ENCODE peak calls at places on chromosomes 13 and 19, in seven cellular contexts. N is mesendoderm, Q is IMR-90, F is H9, L is neuronal stem cell, M is trophoblast cell, Z is H1. X is an unnamed sample.

GRCh38 chr19:49441210-49441959 is at the start of gene SLC17A7:
- DNase-seq in N (peak), Q (no peak), M (no peak), Z (no peak), F (peak), L (peak), X (peak)

GRCh38 chr13:37539176-37539575 is 59.4 kb downstream of the POSTN start:
- DNase-seq in L (no peak), F (no peak), M (no peak), Q (no peak), Z (no peak), N (no peak), X (no peak)

GRCh38 chr19:45103625-45104319 is 10.8 kb downstream of the PPP1R37 start:
- DNase-seq in N (peak), Q (no peak), L (peak), Z (no peak), F (no peak), M (no peak), X (no peak)

GRCh38 chr13:48412100-48412556 is 785 bp downstream of the LPAR6 start:
- DNase-seq in F (no peak), M (no peak), N (peak), L (no peak), Q (peak), Z (no peak), X (peak)

GRCh38 chr13:84137292-84137691 is 255.0 kb upstream of the SLITRK1 start:
- DNase-seq in N (no peak), Q (no peak), F (no peak), M (no peak), Z (no peak), L (no peak), X (peak)

GRCh38 chr19:19026299-19026971 is 6.9 kb downstream of the SUGP2 start:
- DNase-seq in L (no peak), F (no peak), N (peak), M (no peak), Q (no peak), Z (no peak), X (no peak)

GRCh38 chr13:83819611-83820010 is 62.7 kb downstream of the SLITRK1 start:
- DNase-seq in F (no peak), Z (no peak), M (no peak), Q (peak), N (no peak), L (no peak), X (no peak)

GRCh38 chr19:42601811-42602443 is 7.2 kb upstream of the CEACAM8 start:
- DNase-seq in F (peak), M (no peak), N (peak), L (no peak), Q (peak), Z (no peak), X (no peak)

GRCh38 chr19:39237200-39238184 is 7.3 kb downstream of the IFNL3 start:
- DNase-seq in M (peak), Z (no peak), Q (no peak), N (peak), L (no peak), F (peak), X (no peak)

GRCh38 chr13:36310417-36311108 is 12.9 kb upstream of the CCDC169 start:
- DNase-seq in N (no peak), Z (no peak), F (no peak), M (no peak), L (no peak), Q (peak), X (no peak)

GRCh38 chr19:35585844-35586243 is at the start of gene PMIS2:
- DNase-seq in M (no peak), Q (no peak), N (no peak), Z (peak), L (no peak), F (peak), X (no peak)

GRCh38 chr19:35207391-35207871 is 21.1 kb downstream of the FAM187B start:
- DNase-seq in Z (no peak), L (no peak), N (no peak), Q (no peak), F (no peak), M (no peak), X (no peak)

GRCh38 chr13:32314271-32314967 is 744 bp downstream of the ZAR1L start:
- DNase-seq in M (peak), F (no peak), L (no peak), Q (no peak), N (no peak), Z (no peak), X (no peak)

GRCh38 chr19:13302521-13303270 is 152.5 kb downstream of the IER2 start:
- DNase-seq in Q (no peak), Z (no peak), M (no peak), L (no peak), N (peak), F (no peak), X (no peak)

GRCh38 chr13:96089749-96090239 is at the start of gene HS6ST3:
- DNase-seq in N (peak), L (peak), F (peak), M (peak), Z (peak), Q (no peak), X (peak)

GRCh38 chr13:21228738-21229137 is 52.3 kb downstream of the MRPL57 start:
- DNase-seq in N (no peak), M (no peak), F (no peak), Z (no peak), L (no peak), Q (no peak), X (no peak)

GRCh38 chr13:75788494-75788991 is 152.4 kb downstream of the LMO7 start:
- DNase-seq in M (peak), Z (no peak), L (no peak), Q (peak), F (no peak), N (no peak), X (peak)

GRCh38 chr19:51824603-51825002 is 29.6 kb downstream of the FPR3 start:
- DNase-seq in L (no peak), M (no peak), F (no peak), Z (no peak), N (no peak), Q (no peak), X (no peak)
- H3K23ac ChIP-seq in L (no peak), M (no peak), F (no peak), Z (no peak), N (no peak), Q (no peak), X (no peak)

GRCh38 chr19:41395355-41395754 is 1.8 kb downstream of the EXOSC5 start:
- DNase-seq in Z (no peak), F (no peak), Q (no peak), L (no peak), N (no peak), M (no peak), X (no peak)
- H3K23ac ChIP-seq in Z (no peak), F (no peak), Q (no peak), L (no peak), N (no peak), M (no peak), X (no peak)

GRCh38 chr13:74338341-74338740 is 204.1 kb upstream of the KLF12 start:
- DNase-seq in M (no peak), N (no peak), Q (no peak), Z (no peak), L (no peak), F (no peak), X (no peak)
- H3K23ac ChIP-seq in M (no peak), N (no peak), Q (no peak), Z (no peak), L (no peak), F (no peak), X (no peak)

GRCh38 chr13:105462981-105463380 is 1072.5 kb downstream of the EFNB2 start:
- DNase-seq in Z (no peak), N (no peak), M (no peak), Q (peak), F (no peak), L (no peak), X (peak)

GRCh38 chr13:105465251-105465650 is 1070.2 kb downstream of the EFNB2 start:
- DNase-seq in L (no peak), F (no peak), Q (no peak), M (peak), Z (no peak), N (no peak), X (no peak)

GRCh38 chr13:105466376-105466775 is 1069.1 kb downstream of the EFNB2 start:
- DNase-seq in F (no peak), N (peak), Q (no peak), L (peak), M (no peak), Z (no peak), X (no peak)

GRCh38 chr13:105465745-105466144 is 1069.7 kb downstream of the EFNB2 start:
- DNase-seq in N (no peak), Z (no peak), L (no peak), M (no peak), F (no peak), Q (no peak), X (no peak)

GRCh38 chr13:105464249-105464648 is 1071.2 kb downstream of the EFNB2 start:
- DNase-seq in F (no peak), M (peak), Q (peak), N (peak), L (no peak), Z (no peak), X (no peak)
- H3K23ac ChIP-seq in F (no peak), M (no peak), Q (no peak), N (no peak), L (no peak), Z (no peak), X (no peak)

GRCh38 chr13:44732503-44733098 is 156.5 kb upstream of the TSC22D1 start:
- DNase-seq in Z (no peak), L (no peak), M (peak), N (peak), Q (no peak), F (no peak), X (no peak)
- H3K23ac ChIP-seq in Z (no peak), L (no peak), M (no peak), N (no peak), Q (no peak), F (no peak), X (no peak)

GRCh38 chr19:51323481-51323891 is 12.0 kb downstream of the IGLON5 start:
- DNase-seq in Z (no peak), Q (no peak), F (no peak), N (no peak), M (no peak), L (no peak), X (no peak)

GRCh38 chr19:51325161-51325979 is 13.9 kb downstream of the IGLON5 start:
- DNase-seq in Z (no peak), F (no peak), Q (no peak), L (no peak), N (no peak), M (no peak), X (no peak)

GRCh38 chr19:51326216-51327065 is 15.0 kb downstream of the IGLON5 start:
- DNase-seq in L (no peak), Z (no peak), M (no peak), Q (no peak), N (no peak), F (no peak), X (no peak)

GRCh38 chr19:51321799-51322198 is 10.4 kb downstream of the IGLON5 start:
- DNase-seq in Z (no peak), N (no peak), Q (no peak), L (no peak), F (no peak), M (no peak), X (no peak)

DNA sequence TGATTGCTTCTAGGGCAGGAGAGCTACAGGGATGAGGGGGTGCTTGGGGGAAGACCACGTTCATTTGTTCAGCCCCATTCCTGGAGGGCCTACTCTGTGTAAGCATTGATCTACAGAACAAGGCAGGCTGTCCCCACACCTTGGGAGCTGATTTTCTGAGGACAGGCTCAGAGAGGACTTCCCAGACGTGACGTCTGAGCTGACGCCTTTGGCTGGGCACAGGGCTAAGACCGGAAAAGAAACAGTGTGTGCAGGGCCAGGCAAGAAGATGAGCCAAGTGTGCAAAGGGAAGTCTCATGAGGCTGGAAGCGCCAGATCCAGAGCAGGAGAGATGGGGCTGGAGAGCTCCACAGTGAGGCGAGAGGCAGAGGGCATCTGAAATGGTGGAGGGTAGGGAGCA is 12.6 kb downstream of the IGLON5 start:
- DNase-seq in F (no peak), M (no peak), N (no peak), Z (no peak), Q (no peak), L (no peak), X (no peak)
- H3K23ac ChIP-seq in F (no peak), M (no peak), N (no peak), Z (no peak), Q (no peak), L (no peak), X (no peak)

GRCh38 chr13:113528798-113529180 is 38.3 kb upstream of the DCUN1D2 start:
- DNase-seq in F (no peak), L (no peak), Q (no peak), M (no peak), Z (no peak), N (no peak), X (no peak)

GRCh38 chr13:113526466-113527220 is 36.1 kb upstream of the DCUN1D2 start:
- DNase-seq in Q (no peak), L (no peak), M (no peak), F (no peak), N (no peak), Z (no peak), X (no peak)

GRCh38 chr13:113528101-113528797 is 37.7 kb upstream of the DCUN1D2 start:
- DNase-seq in M (no peak), Z (no peak), Q (no peak), N (no peak), L (no peak), F (no peak), X (no peak)

GRCh38 chr13:113531041-113531873 is 40.7 kb upstream of the DCUN1D2 start:
- DNase-seq in Z (no peak), N (no peak), L (no peak), F (peak), M (no peak), Q (no peak), X (no peak)

DNA sequence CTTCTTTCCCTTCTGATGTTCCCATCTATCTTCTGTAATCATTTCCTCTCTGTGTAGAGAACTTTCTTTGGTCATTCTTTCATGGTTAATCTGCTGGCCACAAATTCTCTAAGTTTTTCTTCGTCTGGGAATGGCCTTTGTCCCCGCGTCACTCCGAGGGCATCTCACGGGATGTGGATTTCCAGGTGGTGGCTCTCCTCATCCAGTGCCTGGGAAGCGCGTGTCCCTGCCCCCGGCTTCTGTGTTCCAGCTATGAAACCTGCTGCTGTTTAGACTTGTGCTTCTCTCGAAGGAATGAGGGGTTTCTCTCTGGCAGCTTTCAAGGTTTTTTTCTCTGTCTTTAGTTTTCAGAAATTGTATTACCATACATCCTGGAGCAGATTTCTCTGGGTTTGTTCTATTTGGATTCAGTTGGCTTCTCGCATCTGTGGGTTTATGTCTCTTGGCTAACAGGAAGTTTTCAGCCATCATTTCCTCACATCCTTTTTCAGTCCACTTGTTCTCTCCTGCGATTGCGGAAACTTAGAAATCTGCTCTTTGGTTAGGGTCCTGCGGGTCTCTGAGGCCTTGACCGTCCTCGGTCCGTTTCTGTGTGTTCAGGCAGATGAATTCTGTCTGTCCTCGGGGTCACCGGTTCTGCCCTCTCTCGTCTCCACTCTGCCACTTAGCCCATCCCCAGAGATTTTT is 36.9 kb upstream of the DCUN1D2 start:
- DNase-seq in Q (no peak), L (no peak), N (no peak), M (no peak), F (peak), Z (no peak), X (no peak)
- H3K23ac ChIP-seq in Q (no peak), L (no peak), N (no peak), M (no peak), F (no peak), Z (no peak), X (no peak)